ENCODE peak calls at places on chromosome 11, in five cellular contexts. X is IMR-90, N is neuronal stem cell, W is H1, O is trophoblast cell. U is an unnamed sample.

GRCh38 chr11:106939157-106939556 is 79.1 kb downstream of the GUCY1A2 start:
- DNase-seq in O (no peak), N (no peak), X (no peak), W (no peak), U (no peak)

GRCh38 chr11:79444923-79445322 is 4.1 kb upstream of the TENM4 start:
- DNase-seq in O (peak; percentile 21), X (no peak), W (no peak), N (no peak), U (peak; percentile 58)

GRCh38 chr11:33195391-33196190 is 34.3 kb upstream of the CSTF3 start:
- DNase-seq in O (peak; percentile 17), N (no peak), W (no peak), X (peak; percentile 67), U (no peak)

GRCh38 chr11:104968365-104968855 is at the start of gene CASP4:
- DNase-seq in N (no peak), O (peak; percentile 94), X (peak; percentile 78), W (no peak), U (no peak)

GRCh38 chr11:106271686-106272085 is 194.2 kb downstream of the AASDHPPT start:
- DNase-seq in N (no peak), W (no peak), X (peak; percentile 21), O (peak; percentile 55), U (no peak)

GRCh38 chr11:68354181-68354872 is 41.9 kb downstream of the LRP5 start:
- DNase-seq in O (peak; percentile 92), W (no peak), X (peak; percentile 89), N (no peak), U (peak; percentile 59)

GRCh38 chr11:20097319-20098221 is 62.7 kb downstream of the DBX1 start:
- DNase-seq in N (no peak), O (no peak), W (no peak), X (peak; percentile 93), U (no peak)

GRCh38 chr11:60396790-60397189 is 531 bp downstream of the MS4A14 start:
- DNase-seq in O (no peak), N (no peak), W (no peak), X (no peak), U (no peak)

GRCh38 chr11:45451766-45452440 is 165.8 kb upstream of the SYT13 start:
- DNase-seq in O (no peak), W (no peak), N (no peak), X (peak; percentile 5), U (no peak)

GRCh38 chr11:112310867-112311266 is 50.2 kb upstream of the PLET1 start:
- DNase-seq in O (peak; percentile 48), W (no peak), N (no peak), X (no peak), U (no peak)

GRCh38 chr11:121452609-121453150 is at the start of gene SORL1-AS1:
- DNase-seq in O (peak; percentile 10), W (no peak), X (peak; percentile 5), N (no peak), U (peak; percentile 48)

GRCh38 chr11:116148056-116148455 is 624.7 kb downstream of the BUD13 start:
- DNase-seq in N (no peak), X (no peak), O (no peak), W (no peak), U (peak; percentile 74)

GRCh38 chr11:8111636-8112035 is 30.6 kb downstream of the TUB start:
- DNase-seq in N (no peak), X (no peak), O (no peak), W (no peak), U (no peak)

GRCh38 chr11:61279934-61280656 is 15.0 kb downstream of the VWCE start:
- DNase-seq in X (peak; percentile 58), O (no peak), N (no peak), W (no peak), U (peak; percentile 31)

GRCh38 chr11:108224366-108224765 is 1.5 kb downstream of the ATM start:
- DNase-seq in N (no peak), O (no peak), X (no peak), W (no peak), U (no peak)

GRCh38 chr11:117229931-117230285 is 2.0 kb downstream of the PCSK7 start:
- DNase-seq in W (no peak), X (no peak), N (no peak), O (no peak), U (no peak)

GRCh38 chr11:117230981-117231636 is 764 bp downstream of the PCSK7 start:
- DNase-seq in W (no peak), X (no peak), O (peak; percentile 43), N (no peak), U (no peak)

GRCh38 chr11:117229411-117229810 is 2.5 kb downstream of the PCSK7 start:
- DNase-seq in N (no peak), O (no peak), W (no peak), X (no peak), U (no peak)

GRCh38 chr11:117231637-117232021 is 244 bp downstream of the PCSK7 start:
- DNase-seq in N (no peak), X (no peak), O (peak; percentile 23), W (no peak), U (no peak)

DNA sequence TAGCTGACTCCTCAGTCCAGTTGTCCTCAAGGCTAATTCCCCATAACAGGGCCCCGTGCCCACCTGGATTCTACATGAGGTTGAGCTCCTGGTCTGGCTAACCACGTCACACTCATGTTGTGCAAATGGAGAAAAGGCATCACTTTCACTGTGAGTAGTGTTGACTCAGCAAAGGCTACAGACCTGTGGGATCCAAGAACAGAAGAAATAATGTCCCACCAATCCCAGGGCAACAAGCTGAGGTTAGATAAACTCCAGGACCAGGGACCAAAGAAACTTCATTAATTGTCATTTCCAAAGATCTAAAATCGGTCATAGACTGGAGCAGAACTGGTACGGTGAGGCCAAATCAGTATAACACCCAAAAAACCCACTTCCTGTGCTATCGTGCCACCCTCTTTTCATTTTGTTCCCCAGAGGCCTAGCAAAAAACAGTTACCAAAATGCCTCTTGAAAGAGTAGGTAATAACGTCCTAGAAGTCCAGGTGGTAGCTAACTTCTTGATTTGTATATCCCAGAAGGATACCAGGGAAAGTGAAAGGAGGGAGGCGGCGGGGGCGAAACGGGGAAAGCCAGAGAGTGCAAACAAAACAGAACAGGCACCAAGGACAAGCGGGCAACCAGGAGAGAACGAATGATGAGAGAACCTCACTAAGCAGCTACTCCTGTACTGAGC is 1.4 kb downstream of the PCSK7 start:
- DNase-seq in O (no peak), W (no peak), N (no peak), X (peak; percentile 51), U (no peak)
- H3K4me3 ChIP-seq in O (no peak overlapping the region), W (no peak overlapping the region), N (peak overlapping the region; percentile 99), X (no peak overlapping the region), U (no peak overlapping the region)

GRCh38 chr11:64267207-64267945 is 16.0 kb downstream of the PLCB3 start:
- DNase-seq in O (peak; percentile 23), N (no peak), X (no peak), W (no peak), U (no peak)

GRCh38 chr11:64269380-64270234 is 14.9 kb downstream of the BAD start:
- DNase-seq in W (peak; percentile 98), X (peak; percentile 100), O (peak; percentile 100), N (peak; percentile 99), U (peak; percentile 100)

GRCh38 chr11:64268687-64269379 is 15.6 kb downstream of the BAD start:
- DNase-seq in X (peak; percentile 48), N (no peak), W (no peak), O (peak; percentile 83), U (peak; percentile 95)

GRCh38 chr11:64266339-64266738 is 15.0 kb downstream of the PLCB3 start:
- DNase-seq in X (no peak), O (no peak), N (no peak), W (no peak), U (no peak)

GRCh38 chr11:64268028-64268686 is 16.3 kb downstream of the BAD start:
- DNase-seq in N (no peak), W (no peak), X (no peak), O (peak; percentile 1), U (no peak)
- H3K4me2 ChIP-seq in N (no peak overlapping the region), W (peak overlapping the region; percentile 86), X (no peak overlapping the region), O (peak overlapping the region; percentile 92), U (no peak overlapping the region)

GRCh38 chr11:2076441-2076840 is 62.7 kb downstream of the IGF2 start:
- DNase-seq in W (no peak), N (no peak), O (no peak), X (no peak), U (no peak)
- H2AK5ac ChIP-seq in W (no peak overlapping the region), N (no peak overlapping the region), O (no peak overlapping the region), X (peak overlapping the region; percentile 93), U (no peak overlapping the region)

GRCh38 chr11:65526744-65527143 is 1.9 kb downstream of the SCYL1 start:
- DNase-seq in X (no peak), O (no peak), N (no peak), W (no peak), U (no peak)
- H3K4me3 ChIP-seq in X (no peak overlapping the region), O (no peak overlapping the region), N (no peak overlapping the region), W (no peak overlapping the region), U (no peak overlapping the region)

GRCh38 chr11:129115652-129116585 is 76.2 kb downstream of the ARHGAP32 start:
- DNase-seq in W (no peak), X (peak; percentile 78), N (no peak), O (peak; percentile 3), U (peak; percentile 19)
- H3K4me2 ChIP-seq in W (no peak overlapping the region), X (peak overlapping the region; percentile 63), N (no peak overlapping the region), O (no peak overlapping the region), U (no peak overlapping the region)

GRCh38 chr11:74641905-74642304 is 49.5 kb downstream of the POLD3 start:
- DNase-seq in O (no peak), N (no peak), X (no peak), W (no peak), U (no peak)
- H2AK5ac ChIP-seq in O (no peak overlapping the region), N (no peak overlapping the region), X (peak overlapping the region; percentile 36), W (no peak overlapping the region), U (no peak overlapping the region)

DNA sequence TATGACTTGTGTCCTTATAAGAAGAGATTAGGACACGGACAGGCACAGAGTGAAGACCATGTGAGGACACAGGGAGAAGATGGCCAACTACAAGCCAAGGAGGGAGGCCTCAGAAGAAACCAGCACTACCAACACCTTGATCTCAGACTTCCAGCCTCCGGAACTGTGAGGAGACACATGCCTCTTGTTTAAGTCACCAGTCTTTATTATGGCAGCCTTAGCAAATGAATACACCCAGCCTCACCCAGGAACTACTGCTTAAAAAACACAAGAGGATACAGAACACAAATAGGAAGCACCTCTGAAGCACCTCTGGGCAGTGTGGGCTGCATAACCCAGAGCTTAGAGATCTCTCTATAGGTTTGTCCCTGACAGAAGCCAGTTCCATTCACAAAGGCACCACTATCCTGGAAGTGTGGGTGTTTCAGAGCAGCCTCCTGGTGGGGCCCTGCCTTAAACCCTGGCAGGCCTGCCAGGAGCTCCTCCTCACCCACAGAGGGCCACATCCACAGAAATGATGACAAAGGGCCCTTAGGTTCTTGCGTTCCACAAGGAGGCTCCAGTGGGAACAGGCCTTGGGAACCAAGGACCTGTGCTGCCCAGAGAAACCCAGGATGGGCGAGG is 58.8 kb downstream of the CHRDL2 start:
- DNase-seq in W (no peak), N (no peak), O (no peak), X (no peak), U (no peak)
- H3K4me3 ChIP-seq in W (no peak overlapping the region), N (no peak overlapping the region), O (no peak overlapping the region), X (no peak overlapping the region), U (no peak overlapping the region)

U was measured in mesendoderm.